ENCODE peak calls at places on chromosomes 3 and 15, in six cellular contexts. V is endothelial cell; O is stimulated activated CD4-positive, alpha-beta T cell treated with anti-CD3 and anti-CD28 coated beads, TNF-alpha, amount 100 ng/mL, for 24 hours; E is RWPE2; P is DMS153; Q is astrocyte of the hippocampus. J is an unnamed sample.
A peak's percentile ranks its signal among the peaks of the same experiment; 100 is the strongest.

GRCh38 chr3:119098620-119099222 is 47.2 kb upstream of the TEX55 start:
- DNase-seq in V (peak; percentile 33), O (no peak), E (no peak), P (no peak), Q (peak; percentile 63), J (peak; percentile 46)

GRCh38 chr15:98612490-98613110 is 35.7 kb upstream of the IGF1R start:
- DNase-seq in V (no peak), O (no peak), E (no peak), P (no peak), Q (no peak), J (no peak)

GRCh38 chr15:40481671-40482070 is 10.9 kb downstream of the CHST14 start:
- DNase-seq in V (no peak), O (no peak), E (no peak), P (no peak), Q (peak; percentile 35), J (no peak)

GRCh38 chr3:190032924-190033323 is 87.8 kb downstream of the P3H2 start:
- DNase-seq in V (peak; percentile 6), O (no peak), E (no peak), P (no peak), Q (no peak), J (no peak)

GRCh38 chr3:148643389-148643840 is 54.3 kb upstream of the AGTR1 start:
- DNase-seq in V (no peak), O (no peak), E (no peak), P (no peak), Q (peak; percentile 68), J (no peak)

GRCh38 chr3:191300422-191300821 is 28.8 kb upstream of the CCDC50 start:
- DNase-seq in V (no peak), O (no peak), E (no peak), P (no peak), Q (no peak), J (no peak)

GRCh38 chr3:66693461-66693912 is 192.7 kb upstream of the LRIG1 start:
- DNase-seq in V (no peak), O (no peak), E (no peak), P (no peak), Q (peak; percentile 76), J (no peak)

GRCh38 chr3:177673105-177673804 is 476.0 kb upstream of the TBL1XR1 start:
- DNase-seq in V (no peak), O (no peak), E (no peak), P (no peak), Q (peak; percentile 25), J (no peak)

GRCh38 chr3:112888388-112889085 is 41.9 kb upstream of the CD200R1L start:
- DNase-seq in V (no peak), O (no peak), E (no peak), P (no peak), Q (peak; percentile 24), J (no peak)

GRCh38 chr3:138118863-138119766 is 3.7 kb upstream of the DZIP1L start:
- DNase-seq in V (peak; percentile 85), O (peak; percentile 13), E (no peak), P (peak; percentile 58), Q (peak; percentile 86), J (peak; percentile 77)

GRCh38 chr15:91704343-91704742 is 149.2 kb upstream of the SLCO3A1 start:
- DNase-seq in V (no peak), O (no peak), E (no peak), P (no peak), Q (peak; percentile 3), J (no peak)

GRCh38 chr15:68352401-68353062 is 75.0 kb downstream of the FEM1B start:
- DNase-seq in V (no peak), O (peak; percentile 14), E (peak; percentile 92), P (no peak), Q (peak; percentile 88), J (no peak)

GRCh38 chr15:74781673-74782595 is at the start of gene CSK:
- DNase-seq in V (peak; percentile 85), O (peak; percentile 62), E (peak; percentile 70), P (peak; percentile 12), Q (peak; percentile 90), J (peak; percentile 99)

GRCh38 chr3:112995800-112996199 is 5.0 kb downstream of the GTPBP8 start:
- DNase-seq in V (no peak), O (no peak), E (no peak), P (no peak), Q (no peak), J (no peak)

GRCh38 chr15:38414351-38414750 is 39.6 kb upstream of the FAM98B start:
- DNase-seq in V (peak; percentile 67), O (no peak), E (no peak), P (no peak), Q (peak; percentile 87), J (peak; percentile 62)

GRCh38 chr3:78140274-78140673 is 1100.4 kb downstream of the ROBO2 start:
- DNase-seq in V (no peak), O (no peak), E (no peak), P (no peak), Q (no peak), J (no peak)